ENCODE peak calls at places on chromosomes 5 and 9, in six cellular contexts. A, S, K, F, E and R are unnamed samples.

GRCh38 chr9:82582693-82583092 is 480.2 kb downstream of the RASEF start:
- DNase-seq in A (no peak), E (no peak), K (no peak), S (no peak), F (no peak), R (no peak)

GRCh38 chr5:178165585-178165984 is 11.9 kb upstream of the NHP2 start:
- DNase-seq in F (no peak), A (no peak), S (no peak), K (no peak), E (no peak), R (no peak)

GRCh38 chr9:33921967-33922895 is 105.3 kb downstream of the UBE2R2 start:
- DNase-seq in S (no peak), K (peak), E (no peak), F (no peak), A (no peak), R (peak)

GRCh38 chr5:31663519-31663918 is 24.6 kb downstream of the PDZD2 start:
- DNase-seq in A (no peak), F (no peak), E (no peak), S (no peak), K (no peak), R (no peak)

GRCh38 chr5:169941542-169941941 is 38.8 kb downstream of the INSYN2B start:
- DNase-seq in E (no peak), K (no peak), A (no peak), F (no peak), S (no peak), R (no peak)

GRCh38 chr9:116491659-116492058 is 195.4 kb upstream of the TRIM32 start:
- DNase-seq in K (no peak), F (no peak), S (no peak), A (no peak), E (no peak), R (no peak)

GRCh38 chr9:107847977-107848376 is 358.4 kb upstream of the KLF4 start:
- DNase-seq in A (no peak), K (no peak), E (no peak), F (no peak), S (no peak), R (no peak)

GRCh38 chr5:45060686-45061085 is 251.9 kb downstream of the MRPS30 start:
- DNase-seq in K (no peak), S (no peak), A (no peak), E (no peak), F (no peak), R (no peak)

GRCh38 chr5:33894566-33894965 is 2.8 kb upstream of the ADAMTS12 start:
- DNase-seq in E (no peak), F (no peak), K (no peak), A (no peak), S (peak), R (no peak)

GRCh38 chr5:147509710-147510651 is at the start of gene DPYSL3:
- DNase-seq in F (peak), K (no peak), A (peak), E (peak), S (no peak), R (peak)

GRCh38 chr5:171688696-171689495 is 96.7 kb upstream of the SMIM23 start:
- DNase-seq in E (no peak), A (no peak), K (no peak), F (no peak), S (no peak), R (no peak)

GRCh38 chr5:14118551-14119320 is 24.4 kb upstream of the TRIO start:
- DNase-seq in S (no peak), F (peak), A (peak), K (peak), E (peak), R (no peak)

GRCh38 chr9:126703330-126704156 is 89.8 kb downstream of the LMX1B start:
- DNase-seq in K (no peak), A (no peak), S (no peak), E (no peak), F (no peak), R (no peak)

GRCh38 chr5:170534177-170534576 is 30.4 kb downstream of the KCNIP1 start:
- DNase-seq in S (no peak), K (no peak), F (no peak), E (no peak), A (no peak), R (no peak)

GRCh38 chr5:528625-529511 is 4.6 kb upstream of the SLC9A3 start:
- DNase-seq in A (no peak), K (peak), F (no peak), S (no peak), E (no peak), R (no peak)

GRCh38 chr5:54520438-54520846 is 2.9 kb downstream of the SNX18 start:
- DNase-seq in K (peak), F (peak), A (no peak), S (no peak), E (peak), R (no peak)

GRCh38 chr9:35736201-35736633 is 3.8 kb downstream of the CREB3 start:
- DNase-seq in K (peak), F (peak), S (no peak), E (peak), A (no peak), R (peak)

GRCh38 chr9:113215142-113215541 is 5.9 kb downstream of the FKBP15 start:
- DNase-seq in A (no peak), S (no peak), F (no peak), K (no peak), E (no peak), R (no peak)

GRCh38 chr5:170076211-170076610 is 29.5 kb upstream of the FOXI1 start:
- DNase-seq in A (no peak), S (no peak), F (no peak), E (no peak), K (no peak), R (no peak)

GRCh38 chr5:105619725-105620124 is 2051.0 kb downstream of the EFNA5 start:
- DNase-seq in K (no peak), S (no peak), E (no peak), F (no peak), A (no peak), R (no peak)

GRCh38 chr5:108437425-108437824 is 55.5 kb upstream of the FBXL17 start:
- DNase-seq in S (no peak), A (no peak), E (no peak), K (no peak), F (no peak), R (no peak)